ENCODE peak calls at places on chromosome 4, in eight cellular contexts. One of them, this sample, is unnamed.

GRCh38 chr4:131547506-131547981 is 1601.5 kb upstream of the PCDH10 start:
- DNase-seq in GM12878: peak
- DNase-seq in endothelial cell of umbilical vein: no peak
- DNase-seq in SK-N-SH: no peak
- DNase-seq in HCT116: no peak
- DNase-seq in HepG2: no peak
- DNase-seq in H1: no peak
- DNase-seq in K562: no peak
- DNase-seq in this sample: no peak

GRCh38 chr4:176413171-176413570 is 93.4 kb downstream of the SPCS3 start:
- DNase-seq in GM12878: peak
- DNase-seq in endothelial cell of umbilical vein: no peak
- DNase-seq in SK-N-SH: no peak
- DNase-seq in HCT116: no peak
- DNase-seq in HepG2: no peak
- DNase-seq in H1: no peak
- DNase-seq in K562: no peak
- DNase-seq in this sample: no peak

GRCh38 chr4:186936496-186937375 is 213.1 kb upstream of the FAT1 start:
- DNase-seq in GM12878: no peak
- DNase-seq in endothelial cell of umbilical vein: peak
- DNase-seq in SK-N-SH: no peak
- DNase-seq in HCT116: peak
- DNase-seq in HepG2: peak
- DNase-seq in H1: no peak
- DNase-seq in K562: no peak
- DNase-seq in this sample: no peak

GRCh38 chr4:11743236-11743635 is 314.5 kb upstream of the HS3ST1 start:
- DNase-seq in GM12878: no peak
- DNase-seq in endothelial cell of umbilical vein: peak
- DNase-seq in SK-N-SH: no peak
- DNase-seq in HCT116: no peak
- DNase-seq in HepG2: no peak
- DNase-seq in H1: no peak
- DNase-seq in K562: no peak
- DNase-seq in this sample: no peak

GRCh38 chr4:76306882-76307669 is 543 bp downstream of the STBD1 start:
- DNase-seq in GM12878: no peak
- DNase-seq in endothelial cell of umbilical vein: peak
- DNase-seq in SK-N-SH: peak
- DNase-seq in HCT116: no peak
- DNase-seq in HepG2: peak
- DNase-seq in H1: peak
- DNase-seq in K562: no peak
- DNase-seq in this sample: peak

GRCh38 chr4:7539659-7540058 is 104.9 kb upstream of the PSAPL1 start:
- DNase-seq in GM12878: no peak
- DNase-seq in endothelial cell of umbilical vein: no peak
- DNase-seq in SK-N-SH: peak
- DNase-seq in HCT116: peak
- DNase-seq in HepG2: peak
- DNase-seq in H1: no peak
- DNase-seq in K562: peak
- DNase-seq in this sample: peak

GRCh38 chr4:84920591-84920990 is 45.9 kb downstream of the WDFY3 start:
- DNase-seq in GM12878: no peak
- DNase-seq in endothelial cell of umbilical vein: peak
- DNase-seq in SK-N-SH: no peak
- DNase-seq in HCT116: no peak
- DNase-seq in HepG2: no peak
- DNase-seq in H1: no peak
- DNase-seq in K562: no peak
- DNase-seq in this sample: no peak

GRCh38 chr4:110621839-110622751 is 782 bp downstream of the PITX2 start:
- DNase-seq in GM12878: no peak
- DNase-seq in endothelial cell of umbilical vein: no peak
- DNase-seq in SK-N-SH: no peak
- DNase-seq in HCT116: no peak
- DNase-seq in HepG2: no peak
- DNase-seq in H1: no peak
- DNase-seq in K562: no peak
- DNase-seq in this sample: peak

GRCh38 chr4:6532658-6533057 is 42.3 kb upstream of the MAN2B2 start:
- DNase-seq in GM12878: no peak
- DNase-seq in endothelial cell of umbilical vein: no peak
- DNase-seq in SK-N-SH: no peak
- DNase-seq in HCT116: no peak
- DNase-seq in HepG2: no peak
- DNase-seq in H1: no peak
- DNase-seq in K562: no peak
- DNase-seq in this sample: no peak

GRCh38 chr4:88953400-88953799 is 103.6 kb downstream of the FAM13A start:
- DNase-seq in GM12878: peak
- DNase-seq in endothelial cell of umbilical vein: no peak
- DNase-seq in SK-N-SH: no peak
- DNase-seq in HCT116: no peak
- DNase-seq in HepG2: no peak
- DNase-seq in H1: no peak
- DNase-seq in K562: no peak
- DNase-seq in this sample: no peak

GRCh38 chr4:41319553-41319952 is 62.8 kb downstream of the UCHL1 start:
- DNase-seq in GM12878: no peak
- DNase-seq in endothelial cell of umbilical vein: no peak
- DNase-seq in SK-N-SH: no peak
- DNase-seq in HCT116: peak
- DNase-seq in HepG2: peak
- DNase-seq in H1: no peak
- DNase-seq in K562: no peak
- DNase-seq in this sample: no peak

GRCh38 chr4:7868430-7868775 is 71.3 kb downstream of the AFAP1 start:
- DNase-seq in GM12878: no peak
- DNase-seq in endothelial cell of umbilical vein: no peak
- DNase-seq in SK-N-SH: no peak
- DNase-seq in HCT116: no peak
- DNase-seq in HepG2: no peak
- DNase-seq in H1: no peak
- DNase-seq in K562: no peak
- DNase-seq in this sample: no peak

GRCh38 chr4:102823897-102824296 is 3.5 kb downstream of the UBE2D3 start:
- DNase-seq in GM12878: no peak
- DNase-seq in endothelial cell of umbilical vein: no peak
- DNase-seq in SK-N-SH: no peak
- DNase-seq in HCT116: no peak
- DNase-seq in HepG2: no peak
- DNase-seq in H1: no peak
- DNase-seq in K562: no peak
- DNase-seq in this sample: no peak

GRCh38 chr4:82201805-82202636 is 171.8 kb downstream of the HNRNPD start:
- DNase-seq in GM12878: no peak
- DNase-seq in endothelial cell of umbilical vein: peak
- DNase-seq in SK-N-SH: peak
- DNase-seq in HCT116: peak
- DNase-seq in HepG2: peak
- DNase-seq in H1: no peak
- DNase-seq in K562: peak
- DNase-seq in this sample: peak

GRCh38 chr4:7375427-7375826 is 59.3 kb downstream of the PSAPL1 start:
- DNase-seq in GM12878: no peak
- DNase-seq in endothelial cell of umbilical vein: no peak
- DNase-seq in SK-N-SH: no peak
- DNase-seq in HCT116: no peak
- DNase-seq in HepG2: no peak
- DNase-seq in H1: no peak
- DNase-seq in K562: no peak
- DNase-seq in this sample: no peak

GRCh38 chr4:176066757-176067156 is 1.1 kb downstream of the WDR17 start:
- DNase-seq in GM12878: no peak
- DNase-seq in endothelial cell of umbilical vein: no peak
- DNase-seq in SK-N-SH: no peak
- DNase-seq in HCT116: no peak
- DNase-seq in HepG2: no peak
- DNase-seq in H1: no peak
- DNase-seq in K562: no peak
- DNase-seq in this sample: no peak

GRCh38 chr4:169228076-169228475 is 42.7 kb downstream of the SH3RF1 start:
- DNase-seq in GM12878: no peak
- DNase-seq in endothelial cell of umbilical vein: no peak
- DNase-seq in SK-N-SH: no peak
- DNase-seq in HCT116: no peak
- DNase-seq in HepG2: no peak
- DNase-seq in H1: no peak
- DNase-seq in K562: no peak
- DNase-seq in this sample: no peak

GRCh38 chr4:67714248-67714583 is 13.3 kb upstream of the UBA6 start:
- DNase-seq in GM12878: no peak
- DNase-seq in endothelial cell of umbilical vein: no peak
- DNase-seq in SK-N-SH: no peak
- DNase-seq in HCT116: no peak
- DNase-seq in HepG2: no peak
- DNase-seq in H1: no peak
- DNase-seq in K562: peak
- DNase-seq in this sample: no peak

GRCh38 chr4:152534541-152535231 is 1.2 kb downstream of the FBXW7 start:
- DNase-seq in GM12878: no peak
- DNase-seq in endothelial cell of umbilical vein: peak
- DNase-seq in SK-N-SH: peak
- DNase-seq in HCT116: no peak
- DNase-seq in HepG2: no peak
- DNase-seq in H1: no peak
- DNase-seq in K562: peak
- DNase-seq in this sample: peak

DNA sequence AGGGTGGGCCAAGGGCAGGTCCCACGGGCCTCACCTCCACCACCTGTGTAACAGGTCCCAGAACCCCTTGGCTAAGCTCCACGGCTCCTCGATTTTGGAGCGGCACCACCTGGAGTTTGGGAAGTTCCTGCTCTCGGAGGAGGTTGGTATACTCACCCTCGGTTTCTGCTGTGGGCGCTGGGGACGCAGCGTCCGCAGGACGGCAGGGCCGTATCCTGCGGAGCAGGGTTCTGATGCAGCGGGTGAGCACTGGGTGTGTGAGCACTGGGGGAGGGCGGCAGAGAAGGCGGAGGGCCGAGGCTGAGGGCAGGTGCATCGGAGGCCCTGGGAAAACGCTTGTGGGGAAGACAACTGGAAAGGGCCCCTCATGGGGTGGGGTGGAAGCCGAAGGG is 11.0 kb downstream of the ATP5ME start:
- DNase-seq in GM12878: no peak
- DNase-seq in endothelial cell of umbilical vein: no peak
- DNase-seq in SK-N-SH: no peak
- DNase-seq in HCT116: no peak
- DNase-seq in HepG2: no peak
- DNase-seq in H1: no peak
- DNase-seq in K562: no peak
- DNase-seq in this sample: no peak
- TF ChIP-seq POLR2AphosphoS5 in GM12878: no peak
- TF ChIP-seq POLR2AphosphoS5 in endothelial cell of umbilical vein: no peak
- TF ChIP-seq POLR2AphosphoS5 in SK-N-SH: no peak
- TF ChIP-seq POLR2AphosphoS5 in HCT116: no peak
- TF ChIP-seq POLR2AphosphoS5 in HepG2: no peak
- TF ChIP-seq POLR2AphosphoS5 in H1: no peak
- TF ChIP-seq POLR2AphosphoS5 in K562: no peak
- TF ChIP-seq POLR2AphosphoS5 in this sample: no peak

DNA sequence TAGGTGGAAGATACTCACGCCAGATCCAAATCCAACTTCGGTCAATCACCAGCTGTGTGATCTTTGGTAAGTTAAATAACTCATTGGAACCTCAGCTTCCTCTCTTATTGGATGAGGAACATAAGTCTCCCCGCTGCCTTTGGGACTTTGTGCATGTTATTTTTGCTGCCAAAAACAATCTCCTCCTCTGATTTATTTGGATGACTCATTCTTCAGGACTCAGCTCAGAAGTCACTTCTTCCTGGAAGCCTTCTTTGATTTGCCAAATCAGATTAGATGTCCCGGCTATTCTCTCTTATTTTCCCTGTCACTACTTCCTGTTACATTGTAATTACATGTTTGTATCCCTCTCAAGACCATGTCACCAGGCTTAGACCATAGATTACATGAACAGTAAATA is 138.0 kb upstream of the BOD1L1 start:
- DNase-seq in GM12878: no peak
- DNase-seq in endothelial cell of umbilical vein: no peak
- DNase-seq in SK-N-SH: no peak
- DNase-seq in HCT116: no peak
- DNase-seq in HepG2: no peak
- DNase-seq in H1: no peak
- DNase-seq in K562: no peak
- DNase-seq in this sample: no peak
- H2AFZ ChIP-seq in GM12878: no peak
- H2AFZ ChIP-seq in endothelial cell of umbilical vein: no peak
- H2AFZ ChIP-seq in SK-N-SH: no peak
- H2AFZ ChIP-seq in HCT116: no peak
- H2AFZ ChIP-seq in HepG2: no peak
- H2AFZ ChIP-seq in H1: no peak
- H2AFZ ChIP-seq in K562: no peak
- H2AFZ ChIP-seq in this sample: no peak

GRCh38 chr4:165378763-165379631 is at the start of gene CPE:
- DNase-seq in GM12878: no peak
- DNase-seq in endothelial cell of umbilical vein: peak
- DNase-seq in SK-N-SH: peak
- DNase-seq in HCT116: peak
- DNase-seq in HepG2: peak
- DNase-seq in H1: no peak
- DNase-seq in K562: no peak
- DNase-seq in this sample: peak
- TF ChIP-seq POLR2AphosphoS5 in GM12878: no peak
- TF ChIP-seq POLR2AphosphoS5 in endothelial cell of umbilical vein: peak
- TF ChIP-seq POLR2AphosphoS5 in SK-N-SH: peak
- TF ChIP-seq POLR2AphosphoS5 in HCT116: peak
- TF ChIP-seq POLR2AphosphoS5 in HepG2: peak
- TF ChIP-seq POLR2AphosphoS5 in H1: peak
- TF ChIP-seq POLR2AphosphoS5 in K562: no peak
- TF ChIP-seq POLR2AphosphoS5 in this sample: peak

DNA sequence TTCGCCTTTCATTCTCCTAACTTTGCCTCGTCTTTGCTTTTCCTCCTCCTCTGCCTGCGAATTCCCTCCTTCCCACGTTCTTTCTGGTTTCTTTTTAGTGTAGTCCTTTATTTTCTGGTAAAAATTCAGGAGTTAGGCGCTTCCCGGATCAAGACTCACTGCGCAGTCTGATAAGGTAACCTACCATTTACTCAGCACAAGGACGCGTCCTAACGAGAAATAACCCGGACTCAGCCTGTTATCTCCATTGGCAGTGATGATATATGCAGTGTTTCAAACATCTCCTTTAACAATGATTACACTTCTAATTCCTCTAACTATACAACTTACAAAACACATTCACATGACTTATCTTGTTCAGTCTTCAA is 357 bp upstream of the ETNPPL start:
- DNase-seq in GM12878: no peak
- DNase-seq in endothelial cell of umbilical vein: peak
- DNase-seq in SK-N-SH: no peak
- DNase-seq in HCT116: no peak
- DNase-seq in HepG2: no peak
- DNase-seq in H1: no peak
- DNase-seq in K562: peak
- DNase-seq in this sample: no peak
- H2AFZ ChIP-seq in GM12878: no peak
- H2AFZ ChIP-seq in endothelial cell of umbilical vein: peak
- H2AFZ ChIP-seq in SK-N-SH: peak
- H2AFZ ChIP-seq in HCT116: no peak
- H2AFZ ChIP-seq in HepG2: peak
- H2AFZ ChIP-seq in H1: peak
- H2AFZ ChIP-seq in K562: peak
- H2AFZ ChIP-seq in this sample: peak